ENCODE peak calls at places on chromosomes 7 and 10, in six cellular contexts. S is heart right ventricle, C is RWPE1, K is HepG2, J is cardiac fibroblast, L is hepatocyte. F is an unnamed sample.

GRCh38 chr7:96174812-96175211 is 147.1 kb downstream of the SLC25A13 start:
- DNase-seq in S (no peak), C (no peak), K (peak), J (no peak), L (no peak), F (no peak)

GRCh38 chr10:31320179-31320597 is 1.2 kb downstream of the ZEB1 start:
- DNase-seq in L (peak), K (no peak), S (peak), J (peak), C (no peak), F (peak)

GRCh38 chr7:116977172-116977571 is 23.9 kb downstream of the ST7 start:
- DNase-seq in L (no peak), C (no peak), S (no peak), K (no peak), J (no peak), F (no peak)

GRCh38 chr7:40047661-40048060 is 86.8 kb downstream of the MPLKIP start:
- DNase-seq in K (peak), J (no peak), L (no peak), C (no peak), S (no peak), F (peak)

GRCh38 chr7:158824028-158824427 is 5.3 kb downstream of the ESYT2 start:
- DNase-seq in K (no peak), S (no peak), L (no peak), C (no peak), J (no peak), F (no peak)

GRCh38 chr7:106346678-106347217 is 62.0 kb upstream of the NAMPT start:
- DNase-seq in K (no peak), L (no peak), J (peak), S (no peak), C (peak), F (peak)

GRCh38 chr10:28669227-28670173 is 7.8 kb upstream of the BAMBI start:
- DNase-seq in S (no peak), L (no peak), K (no peak), C (no peak), J (no peak), F (no peak)

GRCh38 chr10:131201741-131202515 is 109.6 kb downstream of the TCERG1L start:
- DNase-seq in L (no peak), S (no peak), K (no peak), J (no peak), C (no peak), F (no peak)

GRCh38 chr10:43868952-43869351 is 220.3 kb upstream of the ZNF32 start:
- DNase-seq in J (no peak), C (no peak), L (no peak), S (no peak), K (no peak), F (no peak)

GRCh38 chr7:30659312-30659711 is 22.9 kb downstream of the CRHR2 start:
- DNase-seq in J (peak), S (no peak), K (no peak), C (no peak), L (no peak), F (peak)

GRCh38 chr7:138773176-138773575 is 24.6 kb upstream of the TMEM213 start:
- DNase-seq in C (no peak), K (no peak), J (no peak), S (no peak), L (no peak), F (no peak)

GRCh38 chr7:139745330-139746143 is 32.3 kb downstream of the HIPK2 start:
- DNase-seq in J (peak), C (no peak), L (no peak), K (peak), S (peak), F (no peak)

GRCh38 chr7:26191233-26191973 is 9.1 kb downstream of the HNRNPA2B1 start:
- DNase-seq in C (no peak), S (no peak), L (no peak), K (no peak), J (no peak), F (no peak)

GRCh38 chr10:96833220-96834001 is 1.3 kb downstream of the LCOR start:
- DNase-seq in K (peak), L (peak), C (peak), J (peak), S (no peak), F (peak)

GRCh38 chr10:97542169-97543024 is 30.2 kb upstream of the ANKRD2 start:
- DNase-seq in C (peak), S (peak), L (peak), K (peak), J (peak), F (peak)

GRCh38 chr7:50679218-50680007 is 103.3 kb downstream of the GRB10 start:
- DNase-seq in S (no peak), C (peak), K (peak), J (peak), L (peak), F (peak)

GRCh38 chr7:146875222-146875785 is 758.7 kb downstream of the CNTNAP2 start:
- DNase-seq in S (no peak), K (no peak), C (no peak), L (no peak), J (no peak), F (no peak)

GRCh38 chr7:8566016-8566415 is 132.6 kb downstream of the NXPH1 start:
- DNase-seq in L (no peak), C (no peak), S (no peak), K (no peak), J (no peak), F (no peak)

GRCh38 chr10:329361-330099 is 194.3 kb downstream of the ZMYND11 start:
- DNase-seq in K (peak), C (peak), S (peak), J (peak), L (peak), F (peak)

GRCh38 chr7:118862733-118863132 is 638.2 kb downstream of the ANKRD7 start:
- DNase-seq in K (no peak), S (no peak), J (no peak), C (no peak), L (no peak), F (no peak)

GRCh38 chr10:71912431-71912830 is 51.8 kb upstream of the CHST3 start:
- DNase-seq in C (no peak), K (no peak), J (no peak), S (no peak), L (no peak), F (no peak)

GRCh38 chr7:55210176-55210575 is 155.0 kb upstream of the LANCL2 start:
- DNase-seq in J (no peak), K (no peak), S (no peak), L (no peak), C (no peak), F (no peak)

GRCh38 chr7:27424231-27424630 is 181.6 kb downstream of the EVX1 start:
- DNase-seq in S (no peak), J (no peak), K (no peak), L (peak), C (no peak), F (peak)

GRCh38 chr10:5943536-5943935 is 33.8 kb downstream of the IL15RA start:
- DNase-seq in C (no peak), L (no peak), K (no peak), S (peak), J (peak), F (no peak)

GRCh38 chr7:31373337-31374289 is 33.1 kb upstream of the NEUROD6 start:
- DNase-seq in K (peak), S (no peak), J (peak), L (peak), C (peak), F (peak)

GRCh38 chr10:34576789-34577188 is 238.3 kb downstream of the PARD3 start:
- DNase-seq in L (no peak), J (peak), S (no peak), K (no peak), C (no peak), F (no peak)

GRCh38 chr7:1662767-1663166 is 7.3 kb upstream of the ELFN1 start:
- DNase-seq in S (no peak), J (no peak), L (no peak), C (no peak), K (no peak), F (no peak)

GRCh38 chr10:43203491-43204393 is 63.1 kb downstream of the RASGEF1A start:
- DNase-seq in K (no peak), S (no peak), L (peak), C (peak), J (peak), F (no peak)

GRCh38 chr7:83655951-83656556 is 7.1 kb upstream of the SEMA3E start:
- DNase-seq in S (no peak), C (peak), L (peak), J (peak), K (peak), F (peak)

GRCh38 chr7:93725954-93726353 is 151.4 kb upstream of the CALCR start:
- DNase-seq in J (no peak), C (no peak), K (no peak), L (no peak), S (no peak), F (no peak)

GRCh38 chr7:149166630-149167352 is 19.5 kb downstream of the ZNF398 start:
- DNase-seq in C (no peak), K (no peak), J (no peak), L (no peak), S (no peak), F (no peak)

GRCh38 chr10:17921378-17921777 is 30.3 kb upstream of the SLC39A12 start:
- DNase-seq in J (no peak), K (no peak), S (no peak), L (no peak), C (no peak), F (no peak)

GRCh38 chr7:21104124-21104500 is 317.4 kb upstream of the SP8 start:
- DNase-seq in S (no peak), L (no peak), C (no peak), J (no peak), K (no peak), F (peak)

GRCh38 chr10:104327745-104328635 is 10.3 kb downstream of the ITPRIP start:
- DNase-seq in C (peak), K (peak), J (peak), S (peak), L (peak), F (peak)

GRCh38 chr10:93548376-93549071 is 17.9 kb upstream of the FFAR4 start:
- DNase-seq in C (no peak), K (no peak), J (no peak), S (no peak), L (peak), F (no peak)

GRCh38 chr10:35136263-35136815 is 9.7 kb downstream of the CREM start:
- DNase-seq in S (no peak), K (no peak), L (no peak), C (no peak), J (no peak), F (no peak)

GRCh38 chr10:48522011-48522765 is 82.7 kb downstream of the ARHGAP22 start:
- DNase-seq in K (no peak), L (no peak), C (no peak), S (no peak), J (no peak), F (no peak)

GRCh38 chr10:116105259-116105658 is 167.7 kb downstream of the GFRA1 start:
- DNase-seq in L (no peak), K (no peak), C (no peak), S (no peak), J (no peak), F (no peak)

DNA sequence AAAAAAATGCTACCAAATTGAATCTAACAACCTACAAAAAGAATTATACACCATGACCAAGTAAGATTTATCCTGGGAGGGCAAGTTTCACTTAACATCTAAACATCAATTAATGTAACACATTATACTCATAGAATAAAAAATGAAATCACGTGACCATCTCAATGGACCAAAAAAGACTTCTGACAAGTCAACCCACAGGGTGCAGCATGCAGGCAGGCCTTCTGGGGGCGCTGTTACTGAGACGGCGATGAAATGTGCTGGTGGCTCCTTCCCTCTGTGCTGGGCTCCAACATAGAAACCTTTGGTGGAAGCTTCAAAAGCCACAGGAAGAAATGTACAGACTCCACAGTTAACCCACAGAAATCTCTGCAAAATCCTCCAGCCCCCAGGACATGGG is 103.1 kb downstream of the INHBA start:
- DNase-seq in C (no peak), S (no peak), J (no peak), L (no peak), K (no peak), F (no peak)
- TF ChIP-seq CTCF in C (no peak), S (no peak), J (peak), L (peak), K (no peak), F (peak)

DNA sequence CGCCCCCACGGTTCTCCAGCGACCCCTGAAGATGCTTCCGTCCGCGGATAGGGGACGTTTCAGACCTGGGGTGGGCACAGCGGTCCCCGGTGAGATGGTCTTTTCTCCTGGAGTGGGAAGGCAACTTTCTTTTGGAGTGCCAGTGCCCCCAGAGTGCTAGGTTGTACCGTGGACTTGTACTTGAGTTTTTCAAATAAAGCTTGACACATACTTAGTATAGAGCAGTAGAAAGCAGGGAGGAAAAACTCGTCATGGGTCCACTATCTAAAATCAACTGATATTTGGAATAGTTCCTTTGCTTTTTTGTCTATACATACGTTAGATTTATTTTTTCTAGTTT is 28.4 kb downstream of the RBM20 start:
- DNase-seq in C (no peak), J (no peak), L (no peak), S (no peak), K (no peak), F (no peak)
- TF ChIP-seq CTCF in C (no peak), J (no peak), L (no peak), S (no peak), K (no peak), F (no peak)

DNA sequence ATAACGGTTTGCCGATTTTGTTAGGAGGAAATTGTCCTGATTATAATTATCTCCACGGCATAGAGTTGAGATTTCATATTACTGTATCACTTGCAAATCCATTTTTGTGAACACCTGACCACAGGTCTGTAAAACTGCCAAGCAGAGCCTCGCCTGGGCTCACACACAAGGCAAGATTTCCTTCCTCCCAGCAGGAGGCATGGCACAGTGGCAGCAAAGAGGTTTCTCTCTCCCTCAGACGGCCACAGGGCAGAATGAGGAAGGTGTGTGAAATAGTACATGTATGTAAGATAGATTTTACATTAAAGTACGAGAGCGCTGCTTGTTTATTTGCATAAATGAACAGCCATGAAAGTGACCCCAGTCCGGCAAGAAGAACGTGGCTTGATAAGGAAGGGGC is 130.1 kb downstream of the CELF2 start:
- DNase-seq in J (no peak), L (no peak), C (no peak), S (no peak), K (no peak), F (no peak)
- TF ChIP-seq CTCF in J (no peak), L (no peak), C (no peak), S (no peak), K (no peak), F (no peak)

DNA sequence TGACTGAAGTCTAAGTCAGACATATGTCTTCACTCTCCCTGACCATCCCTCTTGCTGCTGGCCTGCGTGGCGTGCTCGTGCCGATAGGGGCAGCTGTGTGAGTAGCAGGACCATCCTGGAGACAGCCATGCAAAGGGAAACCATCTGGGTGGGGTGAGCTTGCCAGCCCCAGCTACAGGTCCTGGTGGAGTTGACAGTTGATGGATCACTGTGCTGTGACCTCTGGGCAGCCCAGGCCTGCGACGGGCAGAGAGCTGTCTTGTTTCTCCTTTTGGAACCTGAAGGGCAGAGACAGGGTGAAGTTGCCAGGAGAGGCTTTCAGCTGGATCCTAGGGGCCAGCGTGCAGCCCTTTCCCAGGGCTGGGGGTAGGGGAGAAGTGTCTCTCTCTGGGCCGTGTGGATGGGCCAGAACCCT is 44.7 kb downstream of the GRK5 start:
- DNase-seq in L (no peak), J (peak), C (no peak), S (peak), K (peak), F (no peak)
- TF ChIP-seq CTCF in L (no peak), J (peak), C (no peak), S (peak), K (peak), F (no peak)

GRCh38 chr7:4739528-4739992 is 35.9 kb upstream of the AP5Z1 start:
- DNase-seq in L (peak), S (peak), J (peak), C (no peak), K (peak), F (no peak)
- TF ChIP-seq CTCF in L (peak), S (peak), J (peak), C (no peak), K (peak), F (no peak)

DNA sequence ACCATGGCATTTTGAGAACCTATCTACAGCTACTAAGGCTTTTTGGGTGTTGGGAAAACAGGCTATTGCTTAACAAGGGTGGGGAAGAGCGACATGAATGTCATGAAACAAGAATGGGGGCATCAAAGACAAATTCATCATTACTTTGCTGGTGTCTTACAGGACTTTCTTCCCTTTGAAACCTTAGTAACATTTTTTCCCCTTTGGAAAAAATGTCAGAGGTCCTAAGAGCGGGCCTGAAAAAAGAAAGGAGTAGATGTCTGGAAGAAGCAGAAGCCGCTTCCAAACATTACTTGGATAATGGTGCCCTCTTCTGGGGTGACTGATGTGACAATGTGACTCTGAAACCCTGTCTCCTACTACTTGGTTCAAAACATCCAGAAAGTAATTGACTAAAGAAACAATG is 3.8 kb upstream of the DDX50 start:
- DNase-seq in J (peak), K (peak), L (peak), S (no peak), C (peak), F (peak)
- TF ChIP-seq CTCF in J (peak), K (peak), L (peak), S (peak), C (peak), F (peak)

DNA sequence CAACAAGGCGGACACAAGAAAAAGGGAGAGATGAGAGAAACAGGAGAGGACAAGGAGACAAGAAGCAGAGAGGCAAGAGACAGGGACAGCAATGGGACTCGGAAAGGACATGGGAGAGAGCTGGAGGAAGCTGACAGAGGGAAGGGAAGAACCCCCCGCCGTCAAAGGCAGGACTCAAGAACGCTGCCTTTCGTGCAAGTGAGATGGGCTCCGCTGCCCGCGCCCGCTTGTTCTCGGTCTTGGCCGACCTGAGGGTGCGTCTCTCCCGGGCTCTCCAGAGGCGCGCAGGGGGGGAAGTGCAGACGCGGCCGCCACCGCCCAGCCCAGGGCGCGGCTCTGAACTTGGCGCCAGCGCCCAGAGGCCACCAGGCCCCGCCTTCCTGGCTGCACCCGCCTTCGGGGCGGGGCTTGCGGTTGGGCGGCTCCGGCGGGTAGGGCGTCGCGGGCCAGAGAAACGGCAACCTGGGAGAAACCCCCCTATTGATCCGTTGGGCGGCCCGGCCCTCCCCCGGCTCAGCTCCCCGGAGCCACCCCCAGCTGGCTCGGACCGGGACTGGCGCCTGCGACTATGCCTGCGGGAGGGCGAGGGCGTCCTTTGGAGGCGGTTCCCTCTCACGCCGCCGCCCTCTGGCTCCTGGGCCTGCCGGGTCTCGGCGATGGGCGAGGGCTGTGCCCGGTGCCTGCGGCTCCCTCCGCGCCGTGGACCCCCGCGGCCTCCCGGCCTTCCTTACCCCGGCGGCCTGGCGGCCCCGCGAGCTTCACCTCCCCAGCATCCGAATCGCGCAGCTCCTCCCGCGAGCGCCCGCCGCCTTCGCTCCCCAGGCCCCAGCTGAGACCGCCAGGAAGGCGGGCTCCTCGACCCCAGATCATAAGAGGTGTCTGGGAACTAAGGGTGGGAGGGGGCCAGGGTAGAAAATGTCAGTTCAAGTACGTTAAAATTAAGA is 2.2 kb upstream of the ANTXRL start:
- DNase-seq in C (peak), S (peak), K (peak), J (peak), L (peak), F (peak)
- TF ChIP-seq CTCF in C (no peak), S (no peak), K (no peak), J (no peak), L (no peak), F (no peak)